ENCODE peak calls at places on chromosomes 3 and 15, in ten cellular contexts. P is tibial nerve; J is naive thymus-derived CD4-positive, alpha-beta T cell; D is BE2C; Q is ovary; F is psoas muscle; K is lung; Y is CD4-positive, alpha-beta memory T cell; S is right atrium auricular region; T is H1. X is an unnamed sample.
A peak's percentile ranks its signal among the peaks of the same experiment; 100 is the strongest.

GRCh38 chr3:52046186-52046913 is 10.0 kb downstream of the DUSP7 start:
- DNase-seq in J (no peak), D (peak; percentile 54), F (peak; percentile 74), T (no peak), Y (no peak), Q (no peak), S (no peak), P (no peak), K (peak; percentile 58), X (peak; percentile 55)

GRCh38 chr3:29581311-29581710 is 300.4 kb downstream of the RBMS3 start:
- DNase-seq in F (no peak), S (no peak), D (no peak), K (no peak), Q (no peak), Y (no peak), P (no peak), T (no peak), J (no peak), X (no peak)

GRCh38 chr3:135150282-135150681 is 355.2 kb downstream of the EPHB1 start:
- DNase-seq in S (no peak), T (no peak), Q (no peak), Y (no peak), J (no peak), F (no peak), P (no peak), K (no peak), D (no peak), X (no peak)

GRCh38 chr15:25177955-25178801 is 223.4 kb downstream of the SNRPN start:
- DNase-seq in F (peak; percentile 36), Y (no peak), J (peak; percentile 11), Q (no peak), K (peak; percentile 27), D (peak; percentile 3), P (no peak), T (peak; percentile 16), S (peak; percentile 54), X (peak; percentile 7)

GRCh38 chr3:170852307-170852706 is 17.7 kb downstream of the RPL22L1 start:
- DNase-seq in Q (no peak), D (no peak), J (no peak), S (no peak), K (no peak), T (no peak), P (no peak), F (no peak), Y (no peak), X (no peak)

GRCh38 chr3:126352476-126353454 is 4.4 kb downstream of the KLF15 start:
- DNase-seq in T (no peak), J (no peak), P (peak; percentile 18), Q (peak; percentile 30), K (peak; percentile 68), F (peak; percentile 61), Y (no peak), S (no peak), D (no peak), X (peak; percentile 12)

GRCh38 chr15:41568350-41569017 is 9.5 kb downstream of the TYRO3 start:
- DNase-seq in D (no peak), Y (no peak), K (no peak), S (no peak), J (no peak), T (peak; percentile 80), P (no peak), Q (peak; percentile 79), F (no peak), X (no peak)

GRCh38 chr15:72398189-72398588 is at the start of gene TMEM202:
- DNase-seq in J (no peak), D (no peak), S (no peak), K (no peak), Y (no peak), P (no peak), T (no peak), F (no peak), Q (no peak), X (no peak)

GRCh38 chr3:195269375-195270078 is 1.4 kb downstream of the XXYLT1 start:
- DNase-seq in D (peak; percentile 29), S (no peak), Y (no peak), Q (no peak), F (no peak), T (peak; percentile 10), J (no peak), P (no peak), K (no peak), X (no peak)

GRCh38 chr3:105762749-105763673 is 105.8 kb downstream of the CBLB start:
- DNase-seq in Q (no peak), Y (no peak), K (no peak), P (no peak), S (no peak), J (no peak), T (no peak), F (no peak), D (no peak), X (no peak)

GRCh38 chr3:153355559-153355958 is 193.5 kb downstream of the RAP2B start:
- DNase-seq in J (no peak), Q (no peak), D (no peak), T (no peak), P (no peak), S (no peak), F (no peak), Y (no peak), K (no peak), X (no peak)

GRCh38 chr3:81352867-81353266 is 408.6 kb downstream of the GBE1 start:
- DNase-seq in T (no peak), J (no peak), Y (no peak), Q (no peak), F (no peak), S (no peak), K (no peak), P (no peak), D (peak; percentile 39), X (no peak)

GRCh38 chr15:42707068-42707467 is 29.9 kb downstream of the CDAN1 start:
- DNase-seq in Q (no peak), J (no peak), K (no peak), S (no peak), T (no peak), Y (no peak), P (no peak), F (no peak), D (no peak), X (no peak)

GRCh38 chr3:37053753-37054152 is 60.4 kb downstream of the MLH1 start:
- DNase-seq in Y (no peak), S (no peak), T (no peak), K (no peak), J (no peak), F (no peak), Q (no peak), D (no peak), P (no peak), X (no peak)

GRCh38 chr15:76829939-76830338 is 75.2 kb downstream of the SCAPER start:
- DNase-seq in T (no peak), S (no peak), P (no peak), Y (no peak), J (no peak), Q (no peak), K (no peak), D (no peak), F (no peak), X (no peak)

GRCh38 chr3:72584262-72584661 is 264.0 kb downstream of the SHQ1 start:
- DNase-seq in T (no peak), Q (no peak), S (no peak), J (no peak), D (no peak), Y (no peak), P (no peak), F (no peak), K (no peak), X (no peak)

GRCh38 chr3:5197022-5197421 is 9.5 kb downstream of the EDEM1 start:
- DNase-seq in J (no peak), F (no peak), S (no peak), P (no peak), T (no peak), Y (no peak), D (no peak), K (no peak), Q (no peak), X (no peak)

GRCh38 chr3:46298871-46299607 is 54.9 kb upstream of the CCR2 start:
- DNase-seq in P (no peak), Q (no peak), D (no peak), S (no peak), J (no peak), T (no peak), K (no peak), F (no peak), Y (no peak), X (no peak)

GRCh38 chr15:93059442-93059841 is 29.6 kb downstream of the RGMA start:
- DNase-seq in Q (no peak), K (no peak), T (no peak), S (no peak), J (no peak), Y (no peak), P (no peak), D (no peak), F (peak; percentile 19), X (no peak)
- H3K4me1 ChIP-seq in Q (peaks cover 11% of the 10 kb centered on the region), K (no peaks in the 10 kb centered on the region), T (peaks cover 32% of the 10 kb centered on the region), S (peaks cover 35% of the 10 kb centered on the region), J (no peaks in the 10 kb centered on the region), Y (no peaks in the 10 kb centered on the region), P (no peaks in the 10 kb centered on the region), D (peaks cover 2% of the 10 kb centered on the region), F (peaks cover 73% of the 10 kb centered on the region), X (peaks cover 3% of the 10 kb centered on the region)

GRCh38 chr3:50609071-50609742 is 2.4 kb downstream of the CISH start:
- DNase-seq in P (no peak), S (no peak), Y (no peak), K (no peak), F (peak; percentile 34), Q (no peak), D (no peak), J (no peak), T (no peak), X (no peak)
- H3K4me3 ChIP-seq in P (no peak overlapping the region), S (no peak overlapping the region), Y (peak overlapping the region; percentile 93), K (peak overlapping the region; percentile 79), F (peak overlapping the region; percentile 89), Q (no peak overlapping the region), D (no peak overlapping the region), J (peak overlapping the region; percentile 93), T (no peak overlapping the region), X (no peak overlapping the region)

DNA sequence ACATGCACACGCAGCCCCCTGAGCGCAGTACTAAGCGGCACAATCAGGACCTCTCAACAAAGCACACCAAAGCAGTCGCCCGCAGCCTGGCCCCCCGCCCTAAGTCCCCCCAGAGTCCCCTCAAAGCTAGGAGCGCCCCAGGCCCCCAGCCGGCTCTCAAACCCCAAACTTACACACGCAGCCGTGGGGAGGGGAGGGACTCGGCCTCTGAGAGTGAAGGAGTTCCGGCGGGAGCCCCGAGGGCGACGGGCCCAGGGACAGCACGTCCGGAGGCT is 5.5 kb downstream of the GATA2 start:
- DNase-seq in Y (no peak), Q (no peak), D (no peak), T (no peak), K (no peak), F (no peak), J (no peak), P (no peak), S (no peak), X (no peak)
- H3K4me1 ChIP-seq in Y (peaks cover 75% of the 10 kb centered on the region), Q (peaks cover 19% of the 10 kb centered on the region), D (no peaks in the 10 kb centered on the region), T (peaks cover 56% of the 10 kb centered on the region), K (no peaks in the 10 kb centered on the region), F (peaks cover 49% of the 10 kb centered on the region), J (peaks cover 11% of the 10 kb centered on the region), P (no peaks in the 10 kb centered on the region), S (peaks cover 81% of the 10 kb centered on the region), X (no peaks in the 10 kb centered on the region)

DNA sequence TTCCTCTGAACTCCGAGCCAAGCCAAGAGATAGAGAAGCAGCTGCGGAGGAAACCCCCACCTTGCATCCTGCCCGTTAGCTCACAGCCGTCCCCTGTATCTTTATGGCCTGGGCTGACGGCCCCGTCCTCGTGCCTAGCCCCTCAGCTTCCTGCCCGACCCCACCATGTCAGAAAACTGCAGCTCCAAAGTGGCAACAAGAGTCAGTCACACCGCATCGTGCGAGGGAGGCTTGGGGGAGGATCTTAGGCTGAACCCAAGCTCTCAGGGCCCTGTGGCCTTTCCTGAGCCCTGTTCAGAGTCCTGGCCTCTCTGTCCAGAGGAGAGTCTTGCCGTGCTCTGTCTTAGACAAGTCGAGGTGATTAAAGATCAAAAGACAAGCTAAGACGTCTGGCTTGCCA is 89.5 kb upstream of the WNT5A start:
- DNase-seq in Q (no peak), S (no peak), P (no peak), J (no peak), T (no peak), F (no peak), Y (no peak), K (no peak), D (no peak), X (no peak)
- H3K4me3 ChIP-seq in Q (no peak overlapping the region), S (no peak overlapping the region), P (no peak overlapping the region), J (no peak overlapping the region), T (no peak overlapping the region), F (no peak overlapping the region), Y (no peak overlapping the region), K (no peak overlapping the region), D (no peak overlapping the region), X (no peak overlapping the region)